ENCODE peak calls at places on chromosomes 16 and 17, in seven cellular contexts. J, L, W, K, Y, P and C are unnamed samples.

GRCh38 chr17:72390675-72391501 is 270.1 kb downstream of the SOX9 start:
- DNase-seq in J (no peak), W (no peak), L (no peak), Y (no peak), P (peak), K (no peak), C (peak)

GRCh38 chr17:56319531-56319930 is 166.3 kb downstream of the ANKFN1 start:
- DNase-seq in W (no peak), P (peak), J (no peak), Y (peak), K (peak), L (peak), C (peak)

GRCh38 chr17:82985973-82986372 is 93.4 kb upstream of the METRNL start:
- DNase-seq in J (no peak), L (no peak), W (no peak), Y (no peak), K (peak), P (no peak), C (peak)

GRCh38 chr17:27958708-27959381 is 65.7 kb upstream of the LYRM9 start:
- DNase-seq in J (no peak), L (no peak), P (no peak), Y (no peak), K (no peak), W (no peak), C (no peak)

GRCh38 chr16:3520861-3521260 is 20.1 kb downstream of the CLUAP1 start:
- DNase-seq in W (peak), P (no peak), J (no peak), L (no peak), Y (no peak), K (no peak), C (no peak)

GRCh38 chr17:60229189-60229802 is 79.5 kb downstream of the CA4 start:
- DNase-seq in K (peak), L (peak), P (peak), W (no peak), Y (no peak), J (no peak), C (peak)

GRCh38 chr16:2983706-2984136 is 3.5 kb upstream of the PKMYT1 start:
- DNase-seq in K (peak), P (peak), J (peak), L (peak), Y (no peak), W (peak), C (peak)

GRCh38 chr16:8474576-8474975 is 115.7 kb downstream of the TMEM114 start:
- DNase-seq in W (no peak), Y (no peak), P (no peak), J (no peak), K (no peak), L (no peak), C (no peak)

GRCh38 chr16:55273356-55273755 is 50.6 kb upstream of the IRX6 start:
- DNase-seq in W (no peak), Y (no peak), K (no peak), P (no peak), J (no peak), L (no peak), C (no peak)

GRCh38 chr16:62363451-62363850 is 327.2 kb upstream of the CDH8 start:
- DNase-seq in W (no peak), K (no peak), P (no peak), L (no peak), Y (no peak), J (no peak), C (no peak)

GRCh38 chr16:48409839-48410610 is 24.8 kb upstream of the SIAH1 start:
- DNase-seq in P (peak), L (peak), K (peak), J (no peak), W (no peak), Y (peak), C (peak)

GRCh38 chr16:22031483-22032083 is 23.7 kb downstream of the MOSMO start:
- DNase-seq in Y (no peak), W (no peak), P (no peak), K (no peak), L (no peak), J (no peak), C (no peak)

GRCh38 chr17:4499431-4500187 is 928 bp downstream of the SPNS2 start:
- DNase-seq in J (no peak), P (peak), L (no peak), K (no peak), W (no peak), Y (no peak), C (no peak)

GRCh38 chr17:63279498-63280230 is 166.4 kb downstream of the CYB561 start:
- DNase-seq in K (peak), Y (peak), J (no peak), L (peak), W (no peak), P (no peak), C (peak)

GRCh38 chr17:28193241-28193640 is 125.8 kb upstream of the TMEM97 start:
- DNase-seq in P (no peak), W (peak), Y (no peak), L (no peak), K (no peak), J (no peak), C (no peak)

GRCh38 chr17:38746004-38746892 is 1.9 kb downstream of the PCGF2 start:
- DNase-seq in J (peak), Y (no peak), P (no peak), L (no peak), K (no peak), W (no peak), C (no peak)

GRCh38 chr16:75921281-75921680 is 195.0 kb upstream of the CPHXL start:
- DNase-seq in K (no peak), J (no peak), P (no peak), Y (no peak), W (no peak), L (no peak), C (no peak)

GRCh38 chr17:33120103-33120502 is 128.5 kb downstream of the SPACA3 start:
- DNase-seq in P (no peak), K (no peak), W (no peak), J (no peak), L (no peak), Y (no peak), C (no peak)

GRCh38 chr16:67302882-67303434 is 23.6 kb downstream of the KCTD19 start:
- DNase-seq in P (no peak), J (no peak), W (peak), L (no peak), Y (no peak), K (no peak), C (no peak)

GRCh38 chr16:23847251-23847650 is 11.5 kb downstream of the PRKCB start:
- DNase-seq in L (no peak), J (no peak), P (no peak), W (no peak), K (no peak), Y (no peak), C (no peak)

GRCh38 chr17:17446666-17447155 is 30.1 kb upstream of the MED9 start:
- DNase-seq in L (no peak), Y (no peak), J (no peak), W (no peak), P (no peak), K (no peak), C (no peak)

GRCh38 chr16:88836791-88837190 is 20.0 kb downstream of the GALNS start:
- DNase-seq in K (no peak), Y (no peak), W (no peak), P (no peak), L (no peak), J (no peak), C (no peak)

GRCh38 chr16:68901910-68902309 is 58.6 kb downstream of the TANGO6 start:
- DNase-seq in L (peak), K (peak), W (no peak), P (peak), J (no peak), Y (peak), C (peak)

GRCh38 chr17:14038206-14038605 is 31.1 kb upstream of the COX10 start:
- DNase-seq in J (no peak), Y (peak), K (peak), L (peak), W (no peak), P (no peak), C (peak)

DNA sequence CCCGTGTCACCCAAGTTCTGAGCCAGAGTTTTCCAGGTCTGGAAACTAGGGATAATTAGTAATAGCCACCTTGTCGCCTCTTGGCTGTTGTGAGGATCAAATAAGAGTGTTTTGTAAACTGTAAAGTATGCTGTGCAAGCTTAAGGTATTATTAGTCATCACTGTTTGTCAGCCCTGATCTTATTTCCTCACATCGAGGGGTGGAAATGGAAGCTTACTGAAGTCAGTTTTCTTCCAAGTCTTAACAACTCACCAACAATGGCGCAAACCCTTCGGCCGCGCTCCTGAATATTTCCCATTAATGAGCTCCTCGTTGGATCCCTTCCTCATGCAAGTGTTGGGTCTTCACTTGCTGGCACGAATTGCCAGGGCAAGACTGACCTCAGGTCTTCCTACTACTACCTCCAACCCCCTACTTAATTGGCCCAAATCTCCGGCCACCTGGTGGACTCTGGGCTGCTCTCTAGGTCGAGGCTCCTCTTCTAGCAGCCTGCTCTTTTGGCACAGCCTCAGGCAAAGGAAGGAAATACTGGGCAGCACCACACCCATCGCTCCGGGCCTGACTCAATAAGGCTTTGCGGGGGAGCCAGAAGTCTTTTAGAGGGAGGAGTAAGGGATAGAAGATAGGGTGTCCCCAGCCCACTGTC is 874 bp upstream of the SLC35B1 start:
- DNase-seq in K (no peak), P (no peak), W (no peak), Y (no peak), J (no peak), L (peak), C (no peak)
- TF ChIP-seq CTCF in K (no peak), P (no peak), W (no peak), Y (no peak), J (no peak), L (no peak), C (no peak)

GRCh38 chr17:42683407-42684031 is 1.2 kb downstream of the CNTNAP1 start:
- DNase-seq in Y (no peak), K (no peak), L (peak), W (peak), J (no peak), P (no peak), C (no peak)

GRCh38 chr17:42684929-42685556 is 2.7 kb downstream of the CNTNAP1 start:
- DNase-seq in J (no peak), Y (no peak), W (no peak), L (no peak), K (no peak), P (no peak), C (no peak)

GRCh38 chr17:42682400-42683384 is at the start of gene CNTNAP1:
- DNase-seq in K (peak), P (peak), L (peak), J (peak), W (peak), Y (no peak), C (peak)

GRCh38 chr17:42685831-42686230 is 3.5 kb downstream of the CNTNAP1 start:
- DNase-seq in P (no peak), W (no peak), J (no peak), L (no peak), Y (no peak), K (no peak), C (no peak)

GRCh38 chr17:42684033-42684625 is 1.8 kb downstream of the CNTNAP1 start:
- DNase-seq in Y (no peak), W (no peak), K (no peak), L (no peak), P (no peak), J (no peak), C (no peak)
- H3K4me3 ChIP-seq in Y (no peak), W (no peak), K (peak), L (peak), P (no peak), J (no peak), C (peak)

GRCh38 chr16:81996664-81997529 is 14.4 kb downstream of the SDR42E1 start:
- DNase-seq in J (no peak), P (peak), W (no peak), K (peak), Y (peak), L (peak), C (peak)

GRCh38 chr16:81995651-81996050 is 15.6 kb downstream of the SDR42E1 start:
- DNase-seq in J (no peak), L (no peak), Y (no peak), K (no peak), P (peak), W (no peak), C (no peak)

GRCh38 chr16:81997738-81998137 is 13.5 kb downstream of the SDR42E1 start:
- DNase-seq in K (peak), J (no peak), Y (peak), P (peak), W (no peak), L (peak), C (peak)

GRCh38 chr16:81994485-81994884 is 16.8 kb downstream of the SDR42E1 start:
- DNase-seq in W (no peak), L (no peak), K (no peak), J (no peak), Y (no peak), P (peak), C (no peak)
- TF ChIP-seq CTCF in W (no peak), L (no peak), K (no peak), J (no peak), Y (no peak), P (no peak), C (peak)

GRCh38 chr17:58335779-58336455 is 7.3 kb upstream of the TSPOAP1 start:
- DNase-seq in Y (no peak), K (no peak), L (no peak), J (no peak), P (no peak), W (no peak), C (no peak)

GRCh38 chr17:58336456-58337094 is 8.0 kb upstream of the TSPOAP1 start:
- DNase-seq in L (peak), J (no peak), P (no peak), Y (no peak), K (peak), W (no peak), C (no peak)

GRCh38 chr17:58337600-58338453 is 9.2 kb upstream of the TSPOAP1 start:
- DNase-seq in Y (peak), K (peak), P (no peak), J (peak), L (peak), W (peak), C (peak)

GRCh38 chr17:58338454-58338841 is 9.9 kb upstream of the TSPOAP1 start:
- DNase-seq in Y (no peak), K (no peak), J (no peak), W (no peak), P (no peak), L (no peak), C (no peak)

DNA sequence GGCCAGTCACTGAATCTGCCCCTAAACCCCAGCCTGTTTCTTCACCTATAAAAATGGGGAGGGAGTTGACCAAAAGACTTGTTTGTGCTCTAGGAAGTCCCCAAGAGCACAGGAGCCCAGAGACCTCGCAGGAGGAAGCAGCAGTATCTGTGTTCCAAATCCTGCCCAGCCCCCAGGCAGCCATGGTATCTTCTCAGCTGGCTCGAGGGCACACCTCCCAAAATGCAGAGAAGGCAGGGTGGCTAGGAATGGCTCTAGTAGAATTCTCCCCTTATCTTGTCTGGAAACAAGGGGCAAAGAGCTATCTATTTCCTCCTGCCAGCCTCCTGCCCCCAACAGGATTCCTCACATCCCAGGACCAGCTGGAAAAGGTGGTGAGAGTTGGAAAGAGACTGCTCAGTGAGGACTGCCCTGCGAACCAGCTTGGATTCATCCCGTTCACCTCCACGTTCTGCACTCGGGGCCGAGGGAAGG is 8.6 kb upstream of the TSPOAP1 start:
- DNase-seq in P (no peak), J (no peak), L (no peak), K (no peak), W (no peak), Y (no peak), C (no peak)
- H3K4me3 ChIP-seq in P (no peak), J (peak), L (no peak), K (no peak), W (no peak), Y (no peak), C (no peak)

DNA sequence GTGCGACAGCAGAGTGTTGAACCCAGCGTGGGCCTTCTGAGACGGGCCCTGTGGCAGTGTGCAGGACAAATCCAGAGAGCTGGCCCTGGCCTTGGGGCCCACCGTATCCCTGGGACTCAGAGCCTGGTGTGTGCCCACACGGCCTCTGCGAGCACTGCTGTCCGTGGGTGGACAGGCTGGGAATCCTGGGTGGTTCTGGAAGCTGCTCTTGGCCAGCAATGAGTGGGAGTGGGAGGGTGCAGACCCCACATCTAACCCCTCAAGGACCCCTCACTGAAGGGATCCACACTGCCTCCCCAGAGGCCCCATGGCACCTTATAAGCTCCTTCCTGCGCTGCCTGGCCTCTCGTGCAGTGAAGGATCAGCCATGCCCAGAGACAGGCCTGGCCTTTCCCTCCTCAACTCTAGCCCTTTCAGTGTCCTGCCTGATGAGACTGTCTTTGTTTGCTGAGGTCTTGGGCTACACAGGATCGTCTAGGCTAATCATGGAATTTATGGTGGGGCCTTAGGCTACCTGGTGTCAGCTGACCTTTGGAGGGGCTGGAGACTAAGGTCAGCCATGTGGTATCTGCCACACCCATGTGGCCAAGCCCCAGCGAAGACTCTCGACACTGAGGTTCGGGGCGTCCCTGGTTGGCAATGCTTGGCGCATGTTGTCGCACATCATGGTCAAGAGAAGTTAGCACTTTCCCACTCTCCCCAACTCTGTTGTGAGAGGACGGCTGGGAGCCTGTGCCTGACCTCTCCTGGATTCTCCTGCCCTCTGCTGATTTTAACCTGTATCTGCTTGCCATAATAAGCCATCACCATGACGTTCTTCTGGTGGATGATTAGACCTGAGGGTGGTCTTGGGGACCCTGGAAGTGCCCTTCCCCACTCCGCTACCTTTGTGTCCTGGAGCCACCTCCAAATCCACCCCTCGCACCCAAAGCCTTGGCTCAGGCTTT is 16.4 kb upstream of the GINS2 start:
- DNase-seq in J (no peak), P (no peak), L (no peak), K (no peak), Y (no peak), W (no peak), C (no peak)
- TF ChIP-seq CTCF in J (no peak), P (no peak), L (no peak), K (no peak), Y (no peak), W (no peak), C (no peak)